ENCODE peak calls at places on chromosomes 5 and 9, in seven cellular contexts. A is GM23248, L is AG08395, W is NCI-H1092 treated with DMSO at 0.1 percent for 48 hours, K is kidney tubule cell, F is heart right ventricle, O is NCI-H748 treated with DMSO at 0.1 percent for 48 hours. B is an unnamed sample.

GRCh38 chr5:154408806-154409205 is 37.0 kb upstream of the SAP30L start:
- DNase-seq in O (no peak), A (no peak), F (no peak), L (no peak), W (no peak), K (no peak), B (no peak)

GRCh38 chr5:97658116-97658900 is 475.3 kb upstream of the RIOK2 start:
- DNase-seq in O (no peak), A (no peak), W (no peak), L (no peak), F (no peak), K (peak), B (no peak)

GRCh38 chr5:98309785-98310566 is 463.5 kb upstream of the RGMB start:
- DNase-seq in A (peak), K (peak), F (peak), L (peak), O (no peak), W (no peak), B (peak)

GRCh38 chr5:14726066-14726838 is 61.7 kb downstream of the OTULIN start:
- DNase-seq in O (no peak), L (peak), K (peak), W (no peak), F (no peak), A (peak), B (no peak)

GRCh38 chr5:75037106-75037505 is 15.3 kb downstream of the GCNT4 start:
- DNase-seq in F (no peak), O (no peak), K (peak), W (no peak), A (peak), L (peak), B (no peak)

GRCh38 chr5:43772601-43773031 is 169.6 kb downstream of the NNT start:
- DNase-seq in W (no peak), A (peak), L (no peak), O (peak), F (no peak), K (peak), B (no peak)

GRCh38 chr9:91161465-91162275 is 200.0 kb downstream of the AUH start:
- DNase-seq in L (no peak), A (no peak), K (no peak), F (no peak), O (no peak), W (no peak), B (no peak)

GRCh38 chr9:79939819-79940218 is 368.1 kb downstream of the TLE4 start:
- DNase-seq in A (no peak), O (no peak), L (no peak), F (no peak), W (peak), K (no peak), B (no peak)

GRCh38 chr5:157447246-157447645 is 12.8 kb upstream of the NIPAL4 start:
- DNase-seq in A (no peak), F (no peak), L (no peak), O (no peak), W (no peak), K (peak), B (no peak)

GRCh38 chr9:106887066-106887465 is 24.1 kb downstream of the ZNF462 start:
- DNase-seq in W (no peak), O (no peak), A (no peak), F (no peak), K (no peak), L (no peak), B (no peak)

B was measured in NCI-H2081 treated with DMSO at 0.1 percent for 48 hours.